ENCODE peak calls at places on chromosomes 13 and 19, in five cellular contexts. H, T, I, A and V are unnamed samples.

GRCh38 chr19:51607920-51608562 is 22.2 kb downstream of the SIGLEC5 start:
- DNase-seq in H (peak; percentile 65), A (peak; percentile 69), T (peak; percentile 90), I (peak; percentile 82), V (peak; percentile 50)

GRCh38 chr13:40995997-40996396 is 23.1 kb downstream of the ELF1 start:
- DNase-seq in T (no peak), H (no peak), A (no peak), I (no peak), V (no peak)

GRCh38 chr19:17946965-17947784 is 14.4 kb downstream of the CCDC124 start:
- DNase-seq in A (no peak), I (peak; percentile 36), T (no peak), H (no peak), V (no peak)

GRCh38 chr13:22665531-22665930 is 515.2 kb upstream of the SGCG start:
- DNase-seq in A (no peak), H (no peak), T (peak; percentile 4), I (no peak), V (no peak)

GRCh38 chr13:91045351-91046034 is 302.0 kb upstream of the MIR17HG start:
- DNase-seq in I (no peak), H (no peak), T (peak; percentile 33), A (no peak), V (peak; percentile 36)

GRCh38 chr13:79434578-79434977 is 28.5 kb upstream of the RBM26 start:
- DNase-seq in I (no peak), H (no peak), A (no peak), T (no peak), V (no peak)

GRCh38 chr19:38209152-38209551 is 14.9 kb downstream of the DPF1 start:
- DNase-seq in H (no peak), T (no peak), A (no peak), I (no peak), V (no peak)

GRCh38 chr19:35828694-35829301 is 16.2 kb upstream of the PRODH2 start:
- DNase-seq in H (peak; percentile 52), T (peak; percentile 61), A (peak; percentile 39), I (peak; percentile 68), V (peak; percentile 60)

GRCh38 chr13:31517599-31517998 is 221.7 kb upstream of the RXFP2 start:
- DNase-seq in I (no peak), H (no peak), T (no peak), A (no peak), V (no peak)